ENCODE peak calls at places on chromosome 4, in four cellular contexts. U, J, O and T are unnamed samples.

GRCh38 chr4:15488658-15489470 is 19.2 kb downstream of the CC2D2A start:
- DNase-seq in O (no peak), U (no peak), J (no peak), T (no peak)

GRCh38 chr4:163343604-163344146 is at the start of gene NPY5R:
- DNase-seq in U (no peak), J (no peak), O (no peak), T (no peak)

GRCh38 chr4:142077048-142077447 is 440.7 kb downstream of the IL15 start:
- DNase-seq in O (no peak), U (no peak), J (no peak), T (no peak)

GRCh38 chr4:37628977-37629609 is 57.1 kb downstream of the RELL1 start:
- DNase-seq in O (no peak), U (no peak), J (peak), T (no peak)

GRCh38 chr4:101724093-101724492 is 66.4 kb upstream of the BANK1 start:
- DNase-seq in U (no peak), O (no peak), J (no peak), T (no peak)

GRCh38 chr4:87785858-87786509 is 13.4 kb upstream of the IBSP start:
- DNase-seq in O (no peak), J (no peak), U (peak), T (no peak)

GRCh38 chr4:133513891-133514290 is 364.8 kb downstream of the PCDH10 start:
- DNase-seq in U (no peak), O (no peak), J (no peak), T (no peak)

GRCh38 chr4:163048447-163048846 is 118.2 kb downstream of the NAF1 start:
- DNase-seq in O (no peak), U (no peak), J (peak), T (no peak)

GRCh38 chr4:48490012-48490679 is at the start of gene ZAR1:
- DNase-seq in U (no peak), J (no peak), O (no peak), T (peak)

GRCh38 chr4:18568600-18568999 is 547.0 kb upstream of the LCORL start:
- DNase-seq in O (no peak), U (no peak), J (no peak), T (no peak)

GRCh38 chr4:13527192-13527982 is 16.9 kb downstream of the NKX3-2 start:
- DNase-seq in U (peak), O (no peak), J (no peak), T (peak)
- TF ChIP-seq POLR2AphosphoS5 in U (no peak), O (no peak), J (no peak), T (no peak)

GRCh38 chr4:177442623-177443155 is 452 bp upstream of the AGA start:
- DNase-seq in O (no peak), J (no peak), U (no peak), T (no peak)

GRCh38 chr4:177441061-177441802 is 1.0 kb downstream of the AGA start:
- DNase-seq in O (no peak), U (no peak), J (no peak), T (peak)

GRCh38 chr4:177444911-177445736 is 2.9 kb upstream of the AGA start:
- DNase-seq in U (no peak), J (no peak), O (no peak), T (no peak)

GRCh38 chr4:177446571-177446970 is 4.3 kb upstream of the AGA start:
- DNase-seq in J (no peak), O (no peak), U (no peak), T (no peak)

DNA sequence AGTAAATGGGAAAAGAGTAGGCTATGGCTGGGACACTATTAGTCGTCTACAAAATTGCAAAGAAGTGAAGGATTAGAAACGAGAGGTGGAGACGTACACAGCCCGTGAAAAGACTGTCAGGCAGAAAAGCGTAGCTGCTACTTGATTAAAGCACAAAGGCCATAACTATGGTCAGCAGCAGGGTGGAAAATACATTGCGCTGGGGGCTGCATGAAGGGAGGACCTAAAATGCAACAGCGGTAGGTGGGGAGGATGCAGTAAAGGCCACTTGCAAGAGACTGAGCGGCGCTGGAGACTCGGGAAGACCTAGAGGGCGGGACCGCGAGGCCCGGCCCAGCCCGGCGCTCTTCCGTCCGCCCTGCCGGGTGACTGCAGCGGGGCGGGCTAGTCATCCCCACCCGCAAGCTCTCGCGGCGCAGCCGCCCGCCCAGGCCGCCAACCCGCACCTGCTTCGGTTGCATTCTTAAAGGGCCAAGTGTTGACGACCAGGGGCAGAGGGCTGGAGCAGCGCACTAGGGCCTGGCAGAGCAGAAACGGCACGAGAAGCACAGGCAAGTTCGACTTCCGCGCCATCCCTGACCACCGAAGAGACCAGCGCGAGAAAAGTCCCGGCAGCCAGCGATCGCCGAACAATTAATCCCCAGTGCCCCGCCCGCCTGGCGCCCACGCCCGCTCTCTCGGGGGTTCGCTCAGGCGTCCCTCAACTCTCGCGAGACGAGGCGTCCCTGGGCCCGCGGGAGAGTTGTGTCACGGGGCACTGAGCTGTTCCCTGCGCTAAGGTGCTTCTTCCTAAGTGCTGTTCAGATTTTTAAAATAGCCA is at the start of gene AGA:
- DNase-seq in J (peak), O (peak), U (peak), T (peak)
- TF ChIP-seq POLR2A in J (no peak), O (peak), U (peak), T (peak)

GRCh38 chr4:143354990-143355389 is 18.3 kb downstream of the GAB1 start:
- DNase-seq in O (no peak), J (no peak), U (no peak), T (no peak)

GRCh38 chr4:143352720-143353119 is 16.0 kb downstream of the GAB1 start:
- DNase-seq in J (no peak), O (no peak), U (no peak), T (no peak)

GRCh38 chr4:143353797-143354196 is 17.1 kb downstream of the GAB1 start:
- DNase-seq in J (no peak), O (no peak), U (no peak), T (no peak)

GRCh38 chr4:143351149-143351691 is 14.5 kb downstream of the GAB1 start:
- DNase-seq in U (no peak), O (no peak), J (no peak), T (no peak)

DNA sequence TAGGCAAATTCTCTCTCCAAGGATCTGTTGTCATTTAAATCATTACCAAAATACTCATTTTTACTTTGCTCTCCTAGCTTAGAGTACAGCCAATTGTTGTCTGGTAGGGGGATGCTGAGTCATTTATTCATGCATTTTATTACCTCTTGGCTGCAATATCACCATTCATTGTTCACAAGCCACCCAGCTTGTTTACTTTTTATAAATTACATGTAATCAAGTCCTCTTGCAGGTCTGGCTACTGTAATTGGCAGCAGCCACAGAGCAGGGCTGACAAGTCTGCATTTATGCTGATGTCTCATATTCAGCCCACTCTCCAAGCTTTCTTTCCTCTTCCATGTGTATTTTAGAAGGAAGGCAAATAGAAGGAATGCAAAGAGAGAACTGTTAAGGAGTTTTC is 15.4 kb downstream of the GAB1 start:
- DNase-seq in O (no peak), J (no peak), U (no peak), T (no peak)
- TF ChIP-seq POLR2AphosphoS5 in O (peak), J (no peak), U (no peak), T (no peak)

DNA sequence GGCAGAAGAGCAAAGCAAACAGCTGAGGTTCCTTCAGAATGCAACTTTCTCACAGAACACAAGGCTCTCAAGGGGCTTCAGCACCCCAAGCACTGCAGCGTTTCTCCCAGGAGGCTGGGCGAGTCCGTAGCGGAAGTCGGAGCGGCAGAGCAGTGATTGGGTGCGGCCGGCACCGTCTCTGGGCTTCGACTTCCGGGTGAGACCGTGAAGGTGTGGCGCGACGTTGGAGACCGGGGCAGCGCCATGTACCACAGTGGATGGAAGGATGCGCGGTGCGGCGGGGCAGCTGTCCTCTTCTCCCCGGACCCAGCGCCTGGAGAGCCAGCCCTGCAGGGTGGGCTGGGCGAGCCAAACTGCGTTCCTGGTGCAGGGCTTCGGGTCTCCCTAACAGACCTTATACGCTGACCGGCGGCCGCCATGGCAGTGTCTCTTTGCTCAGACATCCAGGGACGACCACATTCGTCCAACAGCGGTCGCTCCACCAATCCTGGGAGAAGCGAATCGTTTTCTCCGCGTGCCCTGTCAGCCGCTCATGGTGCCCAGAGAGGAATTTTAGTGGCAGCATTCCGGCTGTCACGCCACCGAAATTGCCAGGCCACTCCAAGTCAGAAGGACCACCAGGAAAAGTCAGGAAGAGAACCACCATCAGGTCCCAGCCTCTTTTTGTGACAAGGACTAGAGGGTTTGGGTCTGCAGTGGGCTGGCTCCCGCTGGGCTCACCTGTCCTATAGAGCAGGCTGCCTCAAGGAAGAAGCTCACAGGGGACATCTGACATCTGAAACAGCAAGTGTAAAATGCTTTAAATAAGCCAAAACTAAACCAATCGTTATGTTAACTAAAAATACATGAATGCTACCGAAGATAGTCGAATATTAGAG is 20.5 kb downstream of the TRIM61 start:
- DNase-seq in O (peak), J (peak), U (peak), T (peak)
- TF ChIP-seq POLR2A in O (no peak), J (no peak), U (no peak), T (peak)

GRCh38 chr4:40055873-40056721 is 553 bp upstream of the N4BP2 start:
- DNase-seq in O (peak), J (peak), U (peak), T (peak)
- TF ChIP-seq POLR2AphosphoS5 in O (no peak), J (no peak), U (peak), T (no peak)

DNA sequence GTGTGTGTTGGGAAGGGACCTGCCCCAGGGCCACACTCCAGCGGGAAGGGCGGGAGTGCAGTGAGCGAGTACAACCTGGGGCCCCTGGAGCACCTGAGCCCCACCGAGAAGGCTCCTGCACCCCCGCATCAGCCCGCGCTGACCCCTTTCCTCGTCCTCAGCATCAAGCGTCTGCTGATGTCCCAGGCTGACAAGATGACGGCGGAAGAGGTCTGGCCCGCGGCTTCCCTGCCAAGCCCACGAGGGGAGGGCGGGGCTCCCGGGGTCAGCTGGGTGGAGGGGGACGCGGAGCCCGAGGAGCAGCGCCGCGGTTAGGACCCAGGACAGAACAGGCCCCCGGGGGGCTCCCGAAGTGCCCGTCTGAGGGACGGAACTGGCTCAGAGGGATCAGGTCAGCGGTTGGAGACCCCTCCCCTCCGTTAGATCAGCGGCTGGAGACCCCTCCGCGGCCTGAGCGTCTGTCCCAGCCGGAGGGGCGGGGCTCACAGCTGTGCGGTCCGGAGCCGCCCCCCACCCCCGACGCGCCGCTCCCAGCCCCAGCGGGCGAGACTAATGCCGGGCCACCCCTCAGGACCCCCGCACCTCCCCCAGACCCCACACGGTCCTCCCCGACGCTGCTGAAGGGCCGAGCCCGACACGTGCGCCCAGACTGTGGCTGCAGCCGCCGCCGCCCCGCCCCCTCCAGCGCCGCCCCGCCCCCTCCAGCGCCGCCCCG is 6.7 kb downstream of the MYL5 start:
- DNase-seq in U (peak), J (peak), O (no peak), T (no peak)
- TF ChIP-seq POLR2A in U (no peak), J (no peak), O (no peak), T (no peak)

DNA sequence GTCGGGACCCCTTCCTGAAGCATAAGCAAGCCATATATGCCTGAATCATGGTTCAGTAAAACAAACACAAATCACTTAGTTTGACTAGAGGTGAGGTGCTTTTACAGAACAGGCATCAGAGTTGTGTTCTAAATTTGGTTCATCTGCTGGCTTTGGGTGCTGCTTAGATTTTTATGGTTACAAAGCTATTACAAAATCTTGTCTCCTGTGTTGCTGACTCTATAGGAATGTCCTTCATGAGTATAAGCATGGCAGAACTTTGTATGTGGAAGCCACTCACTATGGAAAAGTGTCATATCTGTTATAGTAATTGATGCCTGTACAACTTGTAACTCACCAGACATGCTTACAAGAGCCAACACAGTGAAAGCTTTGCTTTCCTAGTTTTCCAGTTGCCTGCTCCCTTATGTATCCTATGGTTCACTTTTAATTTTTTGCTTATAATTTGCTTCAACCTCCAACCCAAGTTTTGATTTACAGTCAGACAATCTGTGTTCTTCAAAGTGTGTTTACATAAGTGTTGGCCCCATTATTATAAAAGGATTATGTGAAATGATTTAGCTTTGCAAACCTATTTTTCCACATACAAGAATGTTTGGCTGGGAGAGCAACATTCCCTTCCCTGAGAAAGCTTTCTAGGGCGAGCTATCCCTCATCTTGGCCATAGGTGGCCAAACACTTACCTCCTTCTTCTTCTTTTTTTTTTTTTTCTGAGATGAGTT is 30.0 kb upstream of the CYP2U1 start:
- DNase-seq in J (no peak), O (no peak), U (no peak), T (no peak)
- TF ChIP-seq POLR2AphosphoS5 in J (no peak), O (no peak), U (no peak), T (no peak)

GRCh38 chr4:121408-122084 is 2.8 kb upstream of the ZNF718 start:
- DNase-seq in O (no peak), U (no peak), J (no peak), T (no peak)

GRCh38 chr4:125085-125820 is 952 bp downstream of the ZNF718 start:
- DNase-seq in U (peak), J (peak), O (peak), T (no peak)

GRCh38 chr4:125833-126232 is 1.5 kb downstream of the ZNF718 start:
- DNase-seq in U (no peak), J (no peak), O (no peak), T (no peak)

GRCh38 chr4:120616-121015 is 3.7 kb upstream of the ZNF718 start:
- DNase-seq in J (no peak), U (no peak), O (no peak), T (no peak)

GRCh38 chr4:124275-125081 is at the start of gene ZNF718:
- DNase-seq in U (peak), J (peak), O (peak), T (peak)
- TF ChIP-seq POLR2A in U (no peak), J (no peak), O (peak), T (peak)